ENCODE peak calls at places on chromosomes 4 and X, in four cellular contexts. J, B, I and G are unnamed samples.

GRCh38 chr4:69875576-69875975 is 15.6 kb upstream of the SULT1E1 start:
- DNase-seq in J (peak), B (no peak), I (peak), G (no peak)

GRCh38 chrX:150074175-150074574 is 135.9 kb upstream of the EOLA2 start:
- DNase-seq in J (no peak), B (no peak), I (no peak), G (no peak)

GRCh38 chr4:89248879-89249281 is 58.7 kb downstream of the GPRIN3 start:
- DNase-seq in J (no peak), B (no peak), I (no peak), G (no peak)

GRCh38 chrX:154046262-154046771 is 26.6 kb upstream of the IRAK1 start:
- DNase-seq in J (peak), B (no peak), I (peak), G (no peak)

GRCh38 chr4:74375824-74376426 is 11.0 kb downstream of the EREG start:
- DNase-seq in J (no peak), B (no peak), I (no peak), G (no peak)

GRCh38 chrX:151680805-151681204 is 14.5 kb upstream of the PRRG3 start:
- DNase-seq in J (peak), B (peak), I (no peak), G (no peak)

GRCh38 chrX:7068939-7069367 is 78.6 kb upstream of the STS start:
- DNase-seq in J (peak), B (peak), I (no peak), G (no peak)

GRCh38 chrX:9160698-9161329 is 126.9 kb upstream of the FAM9B start:
- DNase-seq in J (no peak), B (no peak), I (no peak), G (no peak)

GRCh38 chrX:129705377-129705925 is 33.3 kb upstream of the XPNPEP2 start:
- DNase-seq in J (no peak), B (no peak), I (no peak), G (no peak)

GRCh38 chr4:184854673-184855072 is 28.9 kb upstream of the ACSL1 start:
- DNase-seq in J (no peak), B (peak), I (no peak), G (peak)

GRCh38 chrX:38538134-38538533 is 23.2 kb upstream of the TSPAN7 start:
- DNase-seq in J (no peak), B (no peak), I (no peak), G (no peak)

GRCh38 chrX:123167621-123168020 is 16.5 kb upstream of the GRIA3 start:
- DNase-seq in J (no peak), B (no peak), I (no peak), G (no peak)

GRCh38 chr4:6688879-6689505 is 4.7 kb upstream of the S100P start:
- DNase-seq in J (peak), B (peak), I (peak), G (no peak)

GRCh38 chr4:184815046-184815877 is 10.5 kb downstream of the ACSL1 start:
- DNase-seq in J (peak), B (peak), I (no peak), G (no peak)

GRCh38 chr4:54525602-54526001 is 132.2 kb upstream of the KIT start:
- DNase-seq in J (no peak), B (no peak), I (no peak), G (no peak)

GRCh38 chrX:102858826-102859627 is 78.0 kb upstream of the RAB40AL start:
- DNase-seq in J (no peak), B (no peak), I (no peak), G (no peak)

GRCh38 chr4:138161351-138161750 is 80.8 kb downstream of the SLC7A11 start:
- DNase-seq in J (no peak), B (no peak), I (no peak), G (no peak)

GRCh38 chrX:123817288-123817894 is 42.5 kb upstream of the XIAP start:
- DNase-seq in J (no peak), B (no peak), I (no peak), G (no peak)

DNA sequence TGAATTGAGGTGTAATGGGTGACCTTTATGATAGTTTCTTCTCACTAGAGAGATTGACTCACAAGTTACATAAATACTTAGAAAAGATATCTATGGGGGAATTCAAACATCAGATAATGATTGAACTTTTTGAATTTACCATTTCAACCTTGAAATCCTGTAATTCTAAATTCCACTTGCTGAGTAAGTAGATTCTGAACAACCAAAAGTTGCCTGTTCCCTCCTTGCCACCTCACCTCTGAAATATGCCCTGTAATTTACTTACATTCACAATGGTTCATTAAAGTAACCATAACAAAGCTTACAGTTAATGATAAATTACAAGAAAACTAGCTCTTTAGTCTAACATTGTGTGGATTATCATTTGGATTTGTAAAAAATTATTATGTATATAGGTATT is 43.4 kb upstream of the SLC39A8 start:
- DNase-seq in J (no peak), B (no peak), I (no peak), G (no peak)
- TF ChIP-seq CTCF in J (no peak), B (no peak), I (no peak), G (no peak)

DNA sequence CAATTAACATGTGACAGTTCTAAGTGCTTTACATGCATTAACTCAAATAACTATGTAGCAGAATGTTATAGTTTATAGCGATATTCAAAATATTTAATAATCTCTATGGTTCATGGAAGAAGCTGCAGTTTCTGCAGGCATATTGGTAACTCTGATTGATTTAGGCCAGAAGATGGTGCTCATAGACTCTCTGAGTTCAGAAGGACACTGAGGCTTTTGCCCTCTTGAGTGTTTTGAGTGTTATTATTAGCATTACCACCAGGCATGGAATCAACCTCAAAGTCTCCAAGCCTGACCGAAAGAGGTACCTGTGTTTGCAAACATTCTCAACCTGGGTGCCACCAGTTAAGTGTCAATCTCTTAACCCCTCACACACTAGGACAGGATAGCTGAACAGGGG is 792.3 kb upstream of the PCDH7 start:
- DNase-seq in J (no peak), B (no peak), I (no peak), G (no peak)
- TF ChIP-seq CTCF in J (no peak), B (no peak), I (no peak), G (no peak)

GRCh38 chr4:83993774-83994173 is 457.9 kb downstream of the GPAT3 start:
- DNase-seq in J (no peak), B (peak), I (no peak), G (no peak)
- TF ChIP-seq CTCF in J (no peak), B (peak), I (peak), G (no peak)

GRCh38 chr4:87060957-87061356 is 126.1 kb downstream of the AFF1 start:
- DNase-seq in J (no peak), B (no peak), I (peak), G (no peak)

GRCh38 chr4:87057835-87058234 is 123.0 kb downstream of the AFF1 start:
- DNase-seq in J (no peak), B (no peak), I (no peak), G (no peak)

GRCh38 chr4:87056884-87057283 is 122.1 kb downstream of the AFF1 start:
- DNase-seq in J (no peak), B (no peak), I (no peak), G (no peak)

GRCh38 chr4:87055340-87055739 is 120.5 kb downstream of the AFF1 start:
- DNase-seq in J (no peak), B (no peak), I (no peak), G (no peak)

DNA sequence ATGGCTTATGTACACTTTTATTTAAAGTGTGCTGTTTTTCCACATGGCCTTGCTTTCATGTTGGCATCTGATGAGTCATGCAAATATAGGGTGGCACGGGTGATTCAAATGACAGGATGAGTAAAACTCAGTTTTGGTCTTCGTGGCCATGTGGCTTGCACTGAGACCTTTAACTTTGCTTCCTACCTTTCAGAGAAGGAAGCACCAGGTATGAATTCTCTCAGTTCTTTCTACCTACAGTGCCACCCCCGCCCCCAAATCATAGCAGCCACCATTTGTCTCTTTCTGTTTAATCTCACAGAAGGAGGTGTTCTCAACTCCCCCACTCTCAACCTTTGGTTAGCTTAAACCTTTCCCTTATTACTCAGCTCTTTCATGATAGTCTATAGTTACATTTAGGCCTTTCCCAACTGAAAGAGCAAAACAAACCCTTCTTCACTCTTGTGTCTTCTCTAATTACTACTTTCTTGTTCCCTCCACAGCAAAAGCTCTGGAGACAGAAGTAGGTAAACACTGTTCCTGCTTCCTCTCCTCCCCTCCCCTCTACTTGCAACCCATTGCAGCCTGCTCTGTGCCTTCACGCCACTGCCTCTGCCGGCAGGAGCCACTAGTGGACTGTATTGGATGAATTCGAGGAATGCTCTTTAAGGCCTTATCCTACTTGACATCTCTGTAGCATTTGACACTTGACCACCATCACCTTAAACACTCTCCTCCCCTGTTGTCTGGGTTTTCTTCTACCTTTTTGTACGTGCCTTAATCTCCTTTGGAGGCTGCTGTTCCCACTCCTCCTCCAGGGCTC is 123.7 kb downstream of the AFF1 start:
- DNase-seq in J (no peak), B (peak), I (no peak), G (no peak)
- TF ChIP-seq CTCF in J (peak), B (no peak), I (peak), G (no peak)

DNA sequence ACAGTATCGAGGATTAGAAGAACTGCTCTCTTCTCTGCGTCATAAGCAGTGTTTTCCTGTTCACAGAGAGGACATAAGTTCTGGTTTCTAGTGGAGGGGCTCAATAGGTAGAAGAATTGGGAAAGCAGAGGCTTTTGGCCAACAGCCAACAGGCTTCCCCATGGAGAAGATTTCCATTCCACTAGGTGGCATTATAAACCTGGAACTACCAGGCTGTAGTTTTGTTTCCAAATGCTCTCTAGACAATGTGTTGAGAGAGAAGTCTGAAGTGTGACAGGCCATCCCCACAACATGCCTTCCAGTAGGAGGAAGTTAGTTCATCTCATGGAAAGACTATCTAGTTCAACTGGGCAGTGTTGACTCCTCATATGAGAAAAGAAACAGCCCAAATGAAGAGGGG is 63.8 kb upstream of the ANXA10 start:
- DNase-seq in J (peak), B (no peak), I (no peak), G (no peak)
- TF ChIP-seq CTCF in J (peak), B (no peak), I (peak), G (no peak)

DNA sequence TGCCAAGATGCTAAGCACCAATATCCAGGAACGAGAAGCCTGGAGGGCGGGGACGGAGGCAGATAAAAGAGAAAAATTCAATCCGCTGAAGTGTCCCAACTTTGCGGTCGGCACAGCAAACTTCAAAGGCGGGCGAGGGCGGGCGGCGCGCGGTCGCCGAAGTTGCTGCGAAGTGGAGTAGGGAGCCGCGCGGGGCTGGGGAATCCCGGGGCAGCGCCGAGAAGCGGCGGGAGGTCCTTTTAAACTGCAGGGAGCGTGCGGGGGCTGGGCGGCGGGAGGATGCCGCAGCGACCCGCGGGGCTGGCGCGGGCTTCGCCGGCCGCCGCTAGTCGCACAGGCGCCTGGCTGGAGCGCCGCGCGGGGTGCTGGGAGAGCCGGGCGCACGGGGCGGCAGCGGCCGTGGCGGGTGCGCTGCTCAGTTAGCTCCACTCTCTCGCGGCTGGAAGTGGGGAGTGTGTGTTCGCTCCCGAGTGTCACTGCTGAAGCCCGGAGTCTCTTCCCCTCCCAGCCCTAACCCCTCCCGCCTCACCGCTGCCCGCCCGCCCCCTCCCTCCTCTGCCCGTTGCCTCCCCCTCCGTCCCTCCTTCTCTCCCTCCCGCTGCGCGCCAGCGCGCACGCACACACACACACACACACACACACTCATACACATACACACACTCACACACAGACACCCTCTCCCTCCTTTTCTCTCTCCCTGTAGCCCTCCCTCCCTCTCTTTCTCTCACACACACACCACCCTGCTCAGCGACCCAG is at the start of gene NDNF:
- DNase-seq in J (peak), B (peak), I (no peak), G (no peak)
- TF ChIP-seq CTCF in J (no peak), B (no peak), I (no peak), G (no peak)